ENCODE peak calls at places on chromosomes 4 and X, in seven cellular contexts. A, K, L, D, M, G and S are unnamed samples.

GRCh38 chr4:56791316-56791715 is 30.2 kb downstream of the SPINK2 start:
- DNase-seq in A (no peak), K (no peak), L (no peak), D (no peak), M (no peak), G (no peak), S (no peak)

GRCh38 chrX:110699109-110699508 is 96.5 kb downstream of the CHRDL1 start:
- DNase-seq in A (no peak), K (no peak), L (no peak), D (no peak), M (no peak), G (peak), S (peak)

GRCh38 chr4:87498446-87498900 is 30.7 kb downstream of the SPARCL1 start:
- DNase-seq in A (peak), K (no peak), L (no peak), D (no peak), M (peak), G (no peak), S (peak)

GRCh38 chr4:13529130-13529919 is 15.0 kb downstream of the NKX3-2 start:
- DNase-seq in A (no peak), K (peak), L (no peak), D (no peak), M (no peak), G (no peak), S (no peak)

GRCh38 chrX:131762802-131763234 is 218.9 kb downstream of the OR13H1 start:
- DNase-seq in A (peak), K (no peak), L (no peak), D (peak), M (no peak), G (peak), S (peak)

GRCh38 chrX:115591856-115592842 is 31.2 kb downstream of the PLS3 start:
- DNase-seq in A (no peak), K (peak), L (peak), D (peak), M (no peak), G (peak), S (no peak)

GRCh38 chr4:144645621-144646522 is at the start of gene HHIP:
- DNase-seq in A (peak), K (peak), L (peak), D (peak), M (peak), G (peak), S (peak)

GRCh38 chrX:13059676-13060499 is 15.5 kb upstream of the FAM9C start:
- DNase-seq in A (peak), K (no peak), L (peak), D (peak), M (peak), G (peak), S (peak)

GRCh38 chrX:49901068-49901467 is 21.3 kb upstream of the CLCN5 start:
- DNase-seq in A (no peak), K (no peak), L (no peak), D (no peak), M (no peak), G (no peak), S (no peak)

GRCh38 chr4:163404570-163404969 is 60.9 kb downstream of the NPY5R start:
- DNase-seq in A (no peak), K (no peak), L (peak), D (no peak), M (no peak), G (no peak), S (no peak)

GRCh38 chr4:141416219-141416618 is 195.5 kb downstream of the ZNF330 start:
- DNase-seq in A (peak), K (no peak), L (no peak), D (no peak), M (peak), G (no peak), S (peak)

GRCh38 chrX:46333550-46333949 is 211.7 kb downstream of the ZNF674 start:
- DNase-seq in A (no peak), K (no peak), L (no peak), D (peak), M (no peak), G (peak), S (no peak)

DNA sequence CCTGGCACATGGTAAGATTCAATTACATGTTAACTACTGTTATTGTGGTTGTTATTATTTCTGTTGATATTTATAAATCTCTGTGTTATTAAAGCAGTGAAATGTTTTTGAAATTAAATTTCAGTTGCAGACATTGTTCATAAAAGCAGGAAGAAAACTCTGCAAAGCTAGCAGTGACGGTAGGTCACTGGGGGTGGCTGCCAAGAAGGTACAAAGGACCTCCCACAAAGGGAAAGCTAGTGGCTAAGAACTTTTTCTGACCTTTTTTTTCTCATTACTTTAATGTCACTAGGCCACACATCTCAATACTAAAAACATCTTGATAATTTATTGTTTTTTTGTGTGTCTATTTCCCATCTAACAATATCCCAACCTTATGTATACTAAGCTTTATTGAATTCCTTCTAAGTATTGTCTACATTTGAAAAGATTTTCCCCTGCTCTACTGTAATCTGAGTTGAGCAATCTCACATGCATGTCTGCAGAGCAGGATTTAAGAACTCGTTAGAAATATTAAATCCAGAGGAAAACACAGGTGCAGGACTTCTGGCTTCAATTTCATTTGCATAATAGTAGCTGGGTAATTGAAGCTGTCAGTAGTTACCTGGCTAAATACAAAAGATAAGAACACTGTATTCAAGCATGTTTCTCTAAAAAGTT is 197.3 kb downstream of the CFAP299 start:
- DNase-seq in A (no peak), K (no peak), L (no peak), D (no peak), M (no peak), G (no peak), S (no peak)
- H3K9ac ChIP-seq in A (no peak), K (no peak), L (no peak), D (no peak), M (no peak), G (no peak), S (no peak)

GRCh38 chr4:78312989-78313753 is 238.4 kb upstream of the ANXA3 start:
- DNase-seq in A (no peak), K (no peak), L (no peak), D (no peak), M (no peak), G (no peak), S (peak)
- H3K9ac ChIP-seq in A (no peak), K (no peak), L (no peak), D (no peak), M (no peak), G (no peak), S (peak)

GRCh38 chrX:114584983-114585842 is 1.3 kb downstream of the HTR2C start:
- DNase-seq in A (no peak), K (no peak), L (no peak), D (no peak), M (no peak), G (no peak), S (no peak)

GRCh38 chrX:114583646-114584433 is at the start of gene HTR2C:
- DNase-seq in A (no peak), K (peak), L (no peak), D (no peak), M (no peak), G (no peak), S (no peak)

GRCh38 chrX:114582264-114582632 is 1.6 kb upstream of the HTR2C start:
- DNase-seq in A (no peak), K (no peak), L (no peak), D (no peak), M (no peak), G (no peak), S (no peak)

GRCh38 chrX:114582698-114583395 is 1.0 kb upstream of the HTR2C start:
- DNase-seq in A (no peak), K (peak), L (no peak), D (no peak), M (no peak), G (no peak), S (no peak)

DNA sequence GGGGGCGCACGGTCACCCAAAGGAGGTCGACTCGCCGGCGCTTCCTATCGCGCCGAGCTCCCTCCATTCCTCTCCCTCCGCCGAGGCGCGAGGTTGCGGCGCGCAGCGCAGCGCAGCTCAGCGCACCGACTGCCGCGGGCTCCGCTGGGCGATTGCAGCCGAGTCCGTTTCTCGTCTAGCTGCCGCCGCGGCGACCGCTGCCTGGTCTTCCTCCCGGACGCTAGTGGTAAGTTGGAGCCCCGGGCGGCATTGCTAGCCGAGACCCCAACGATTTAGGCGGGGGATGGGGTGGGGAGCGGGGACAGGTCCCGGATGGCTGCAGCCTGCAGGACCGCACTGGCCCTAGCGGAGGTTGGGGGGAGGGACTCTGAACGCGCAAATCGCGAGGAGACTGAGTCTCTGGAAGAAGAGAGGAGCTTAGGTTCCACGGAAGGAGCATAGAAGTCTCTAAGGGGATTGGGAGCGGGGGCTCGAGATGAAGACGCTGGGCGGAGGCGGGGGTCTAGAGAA is 603 bp downstream of the HTR2C start:
- DNase-seq in A (no peak), K (peak), L (no peak), D (no peak), M (no peak), G (no peak), S (peak)
- H3K9ac ChIP-seq in A (no peak), K (no peak), L (no peak), D (no peak), M (no peak), G (no peak), S (no peak)

DNA sequence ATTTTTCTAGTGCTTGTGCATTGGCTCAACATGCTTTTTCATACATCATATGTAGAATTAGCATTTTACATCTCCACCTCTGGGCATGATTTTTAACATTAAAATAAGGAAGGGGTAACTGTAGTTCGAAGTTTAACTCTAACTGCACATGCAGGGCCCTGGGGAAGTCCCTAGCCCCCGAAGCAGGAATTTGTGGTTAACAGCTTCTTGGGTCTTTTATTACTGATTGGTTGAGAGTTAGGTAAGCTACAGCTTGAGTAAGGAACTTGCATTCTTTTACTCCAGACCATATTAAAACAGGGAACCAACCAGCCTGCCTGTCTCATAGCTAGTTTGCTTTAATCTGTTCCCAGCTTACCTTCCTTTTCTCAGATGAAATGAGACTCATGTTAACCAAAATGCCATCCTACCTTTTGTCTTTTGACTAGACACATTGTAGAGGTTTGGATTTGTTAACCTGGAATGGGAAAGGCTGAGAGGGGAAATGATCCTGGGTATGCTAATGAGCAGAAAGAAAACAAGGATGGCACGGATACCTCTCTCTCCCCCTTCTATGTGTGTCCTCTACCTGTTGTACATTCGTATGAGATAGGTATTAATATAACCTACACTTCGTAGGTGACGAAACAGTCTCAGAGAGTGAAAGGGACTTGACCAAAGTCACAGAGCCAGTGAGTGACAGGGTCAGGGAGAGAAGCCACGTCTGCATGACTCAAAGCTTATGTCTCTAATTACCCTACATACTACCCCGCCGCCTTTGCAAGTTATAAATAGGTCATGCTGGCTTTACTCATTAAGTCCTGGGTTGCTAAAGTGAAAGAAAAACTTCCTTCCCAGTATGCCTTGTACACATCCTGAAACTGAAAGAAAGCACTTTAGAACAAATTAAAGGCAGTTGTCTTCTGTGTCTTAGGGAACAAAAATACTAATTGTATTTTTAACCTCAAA is 119.5 kb upstream of the AFF2 start:
- DNase-seq in A (no peak), K (no peak), L (no peak), D (no peak), M (no peak), G (peak), S (peak)
- H3K9ac ChIP-seq in A (no peak), K (no peak), L (no peak), D (no peak), M (no peak), G (no peak), S (no peak)

DNA sequence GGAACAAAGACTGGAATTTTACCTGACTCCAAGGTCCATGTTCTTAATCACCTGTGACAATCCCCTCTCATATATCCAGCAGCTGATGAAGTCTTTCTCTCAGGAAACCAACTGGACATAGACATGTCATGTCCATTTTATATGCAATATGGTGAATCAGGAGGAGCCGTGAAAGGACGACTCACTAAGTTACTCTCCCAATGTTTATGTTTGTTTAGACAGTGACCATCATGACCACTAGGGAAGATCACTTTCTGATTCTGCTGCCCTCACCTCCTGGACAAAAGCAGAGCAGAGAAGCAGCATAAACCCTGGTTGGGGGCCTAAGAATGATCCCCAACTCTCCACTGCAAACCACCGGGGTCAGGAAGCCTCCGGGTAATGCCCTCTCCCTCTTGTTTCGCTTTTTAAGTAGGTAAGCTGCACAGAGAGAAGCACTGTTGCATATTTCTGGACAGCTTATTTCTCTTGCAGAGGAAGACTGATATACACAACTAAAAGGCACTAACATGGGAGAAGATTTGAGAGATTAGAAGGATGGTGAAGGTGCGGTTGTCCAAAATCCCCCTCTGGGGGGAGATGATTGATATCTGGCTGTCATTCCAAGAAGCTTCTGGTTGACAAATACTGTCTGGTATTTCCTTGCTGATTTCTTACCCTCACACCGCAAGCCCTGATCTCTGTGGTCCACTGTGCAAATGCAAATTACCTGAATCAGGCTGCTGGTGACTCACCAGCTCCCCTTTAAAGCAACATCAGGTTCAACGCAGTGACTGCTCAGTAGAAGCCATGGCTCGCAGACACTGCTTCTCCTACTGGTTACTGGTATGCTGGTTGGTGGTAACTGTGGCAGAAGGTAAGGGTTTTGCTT is at the start of gene ODAPH:
- DNase-seq in A (peak), K (peak), L (no peak), D (peak), M (no peak), G (peak), S (peak)
- H3K9ac ChIP-seq in A (no peak), K (no peak), L (no peak), D (no peak), M (no peak), G (no peak), S (no peak)

GRCh38 chr4:24551492-24552330 is 32.6 kb downstream of the DHX15 start:
- DNase-seq in A (peak), K (no peak), L (peak), D (no peak), M (peak), G (no peak), S (peak)
- H3K9ac ChIP-seq in A (no peak), K (no peak), L (no peak), D (no peak), M (no peak), G (no peak), S (peak)

GRCh38 chrX:9494806-9495205 is 29.9 kb downstream of the TBL1X start:
- DNase-seq in A (peak), K (no peak), L (no peak), D (no peak), M (peak), G (no peak), S (peak)
- H3K9ac ChIP-seq in A (no peak), K (no peak), L (no peak), D (no peak), M (no peak), G (no peak), S (no peak)

DNA sequence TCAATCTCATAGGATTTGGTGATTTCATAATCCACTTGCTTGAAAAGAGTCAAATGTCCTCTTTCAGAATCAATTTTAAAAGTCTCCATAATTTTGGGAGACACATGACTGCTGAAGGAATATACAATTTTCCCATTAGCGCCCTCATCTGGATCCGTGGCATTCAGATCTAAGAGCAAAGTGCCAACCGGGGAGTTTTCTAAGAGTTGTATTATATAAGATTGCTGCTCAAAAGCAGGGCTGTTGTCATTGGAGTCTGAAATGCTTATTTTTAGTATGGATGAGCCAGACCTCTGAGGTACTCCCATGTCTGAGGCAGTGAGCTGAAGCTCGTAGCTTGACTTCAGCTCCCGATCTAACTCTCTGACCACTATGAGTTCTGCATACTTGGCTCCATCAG is 1.2 kb downstream of the PCDH18 start:
- DNase-seq in A (peak), K (peak), L (no peak), D (peak), M (peak), G (no peak), S (peak)
- H3K9ac ChIP-seq in A (peak), K (peak), L (peak), D (peak), M (peak), G (no peak), S (peak)